ENCODE peak calls at places on chromosome 17, in six cellular contexts. One of them, this sample, is unnamed.

GRCh38 chr17:31313982-31314787 is at the start of gene EVI2B:
- DNase-seq in psoas muscle: no peak
- DNase-seq in BJ: peak
- DNase-seq in ascending aorta: no peak
- DNase-seq in fibroblast of the aortic adventitia: peak
- DNase-seq in dorsolateral prefrontal cortex: no peak
- DNase-seq in this sample: no peak

GRCh38 chr17:17817552-17817947 is 19.2 kb downstream of the SREBF1 start:
- DNase-seq in fibroblast of the aortic adventitia: no peak
- DNase-seq in dorsolateral prefrontal cortex: no peak
- DNase-seq in psoas muscle: no peak
- DNase-seq in BJ: no peak
- DNase-seq in ascending aorta: no peak
- DNase-seq in this sample: no peak

GRCh38 chr17:5585814-5586558 is 1.7 kb upstream of the NLRP1 start:
- DNase-seq in ascending aorta: no peak
- DNase-seq in fibroblast of the aortic adventitia: peak
- DNase-seq in psoas muscle: no peak
- DNase-seq in dorsolateral prefrontal cortex: no peak
- DNase-seq in BJ: no peak
- DNase-seq in this sample: no peak

GRCh38 chr17:28327031-28327607 is 8.1 kb downstream of the TMEM97 start:
- DNase-seq in BJ: no peak
- DNase-seq in psoas muscle: no peak
- DNase-seq in dorsolateral prefrontal cortex: no peak
- DNase-seq in fibroblast of the aortic adventitia: no peak
- DNase-seq in ascending aorta: no peak
- DNase-seq in this sample: peak

GRCh38 chr17:17682293-17682736 is 1.1 kb downstream of the RAI1 start:
- DNase-seq in BJ: no peak
- DNase-seq in dorsolateral prefrontal cortex: no peak
- DNase-seq in psoas muscle: no peak
- DNase-seq in fibroblast of the aortic adventitia: peak
- DNase-seq in ascending aorta: no peak
- DNase-seq in this sample: peak

GRCh38 chr17:17151055-17151454 is 55.1 kb downstream of the PLD6 start:
- DNase-seq in fibroblast of the aortic adventitia: peak
- DNase-seq in ascending aorta: no peak
- DNase-seq in psoas muscle: no peak
- DNase-seq in dorsolateral prefrontal cortex: no peak
- DNase-seq in BJ: peak
- DNase-seq in this sample: no peak

GRCh38 chr17:12619444-12620199 is 46.1 kb upstream of the MYOCD start:
- DNase-seq in psoas muscle: no peak
- DNase-seq in ascending aorta: no peak
- DNase-seq in fibroblast of the aortic adventitia: peak
- DNase-seq in dorsolateral prefrontal cortex: no peak
- DNase-seq in BJ: no peak
- DNase-seq in this sample: no peak

GRCh38 chr17:10033982-10034381 is 128.9 kb upstream of the RCVRN start:
- DNase-seq in ascending aorta: no peak
- DNase-seq in psoas muscle: no peak
- DNase-seq in fibroblast of the aortic adventitia: no peak
- DNase-seq in dorsolateral prefrontal cortex: no peak
- DNase-seq in BJ: no peak
- DNase-seq in this sample: no peak

GRCh38 chr17:61209099-61209439 is 190.6 kb upstream of the TBX2 start:
- DNase-seq in fibroblast of the aortic adventitia: no peak
- DNase-seq in ascending aorta: no peak
- DNase-seq in BJ: no peak
- DNase-seq in psoas muscle: no peak
- DNase-seq in dorsolateral prefrontal cortex: no peak
- DNase-seq in this sample: no peak

GRCh38 chr17:55144518-55144917 is 120.2 kb upstream of the HLF start:
- DNase-seq in psoas muscle: no peak
- DNase-seq in BJ: no peak
- DNase-seq in dorsolateral prefrontal cortex: no peak
- DNase-seq in ascending aorta: no peak
- DNase-seq in fibroblast of the aortic adventitia: no peak
- DNase-seq in this sample: no peak

GRCh38 chr17:42187833-42188232 is 2.6 kb upstream of the HCRT start:
- DNase-seq in ascending aorta: no peak
- DNase-seq in BJ: no peak
- DNase-seq in psoas muscle: no peak
- DNase-seq in fibroblast of the aortic adventitia: no peak
- DNase-seq in dorsolateral prefrontal cortex: no peak
- DNase-seq in this sample: no peak

GRCh38 chr17:44149750-44150329 is 8.1 kb downstream of the HROB start:
- DNase-seq in fibroblast of the aortic adventitia: no peak
- DNase-seq in BJ: no peak
- DNase-seq in ascending aorta: no peak
- DNase-seq in dorsolateral prefrontal cortex: no peak
- DNase-seq in psoas muscle: no peak
- DNase-seq in this sample: no peak

GRCh38 chr17:28756025-28756804 is 12.4 kb downstream of the TRAF4 start:
- DNase-seq in dorsolateral prefrontal cortex: no peak
- DNase-seq in ascending aorta: no peak
- DNase-seq in psoas muscle: no peak
- DNase-seq in fibroblast of the aortic adventitia: no peak
- DNase-seq in BJ: no peak
- DNase-seq in this sample: no peak

GRCh38 chr17:42609182-42609813 is at the start of the genes RETREG3 and TUBG1:
- DNase-seq in fibroblast of the aortic adventitia: peak
- DNase-seq in ascending aorta: peak
- DNase-seq in dorsolateral prefrontal cortex: peak
- DNase-seq in psoas muscle: peak
- DNase-seq in BJ: peak
- DNase-seq in this sample: peak

GRCh38 chr17:32283745-32284207 is 18.1 kb downstream of the RHBDL3 start:
- DNase-seq in dorsolateral prefrontal cortex: peak
- DNase-seq in ascending aorta: no peak
- DNase-seq in BJ: no peak
- DNase-seq in fibroblast of the aortic adventitia: peak
- DNase-seq in psoas muscle: no peak
- DNase-seq in this sample: no peak

GRCh38 chr17:37405955-37406634 is 541 bp downstream of the ACACA start:
- DNase-seq in psoas muscle: no peak
- DNase-seq in dorsolateral prefrontal cortex: no peak
- DNase-seq in ascending aorta: no peak
- DNase-seq in fibroblast of the aortic adventitia: peak
- DNase-seq in BJ: no peak
- DNase-seq in this sample: no peak

GRCh38 chr17:63041251-63041650 is 75.2 kb downstream of the TANC2 start:
- DNase-seq in psoas muscle: no peak
- DNase-seq in ascending aorta: no peak
- DNase-seq in BJ: no peak
- DNase-seq in dorsolateral prefrontal cortex: no peak
- DNase-seq in fibroblast of the aortic adventitia: peak
- DNase-seq in this sample: no peak

GRCh38 chr17:82300707-82301270 is 16.6 kb downstream of the CD7 start:
- DNase-seq in dorsolateral prefrontal cortex: peak
- DNase-seq in fibroblast of the aortic adventitia: peak
- DNase-seq in ascending aorta: no peak
- DNase-seq in BJ: no peak
- DNase-seq in psoas muscle: peak
- DNase-seq in this sample: peak

GRCh38 chr17:72358465-72358864 is 237.6 kb downstream of the SOX9 start:
- DNase-seq in dorsolateral prefrontal cortex: no peak
- DNase-seq in fibroblast of the aortic adventitia: peak
- DNase-seq in psoas muscle: no peak
- DNase-seq in BJ: no peak
- DNase-seq in ascending aorta: no peak
- DNase-seq in this sample: no peak

GRCh38 chr17:27824745-27825144 is 24.4 kb upstream of the NOS2 start:
- DNase-seq in BJ: no peak
- DNase-seq in fibroblast of the aortic adventitia: no peak
- DNase-seq in ascending aorta: no peak
- DNase-seq in psoas muscle: no peak
- DNase-seq in dorsolateral prefrontal cortex: no peak
- DNase-seq in this sample: no peak

GRCh38 chr17:49779730-49780220 is 8.7 kb upstream of the KAT7 start:
- DNase-seq in dorsolateral prefrontal cortex: peak
- DNase-seq in fibroblast of the aortic adventitia: peak
- DNase-seq in ascending aorta: no peak
- DNase-seq in psoas muscle: no peak
- DNase-seq in BJ: peak
- DNase-seq in this sample: no peak

GRCh38 chr17:13977837-13978236 is 91.5 kb upstream of the COX10 start:
- DNase-seq in ascending aorta: no peak
- DNase-seq in BJ: no peak
- DNase-seq in psoas muscle: no peak
- DNase-seq in fibroblast of the aortic adventitia: no peak
- DNase-seq in dorsolateral prefrontal cortex: no peak
- DNase-seq in this sample: no peak

GRCh38 chr17:5282639-5283217 is 644 bp downstream of the RABEP1 start:
- DNase-seq in BJ: no peak
- DNase-seq in ascending aorta: no peak
- DNase-seq in fibroblast of the aortic adventitia: peak
- DNase-seq in psoas muscle: no peak
- DNase-seq in dorsolateral prefrontal cortex: no peak
- DNase-seq in this sample: peak

GRCh38 chr17:22102177-22102576 is 409.9 kb downstream of the KCNJ18 start:
- DNase-seq in ascending aorta: no peak
- DNase-seq in BJ: no peak
- DNase-seq in dorsolateral prefrontal cortex: no peak
- DNase-seq in psoas muscle: no peak
- DNase-seq in fibroblast of the aortic adventitia: no peak
- DNase-seq in this sample: no peak

GRCh38 chr17:72974605-72975232 is 117.8 kb downstream of the SLC39A11 start:
- DNase-seq in fibroblast of the aortic adventitia: no peak
- DNase-seq in ascending aorta: no peak
- DNase-seq in dorsolateral prefrontal cortex: no peak
- DNase-seq in BJ: no peak
- DNase-seq in psoas muscle: no peak
- DNase-seq in this sample: no peak

GRCh38 chr17:59387351-59388069 is 56.1 kb downstream of the YPEL2 start:
- DNase-seq in ascending aorta: no peak
- DNase-seq in dorsolateral prefrontal cortex: no peak
- DNase-seq in BJ: no peak
- DNase-seq in fibroblast of the aortic adventitia: peak
- DNase-seq in psoas muscle: peak
- DNase-seq in this sample: no peak

GRCh38 chr17:82315703-82316358 is 1.6 kb downstream of the CD7 start:
- DNase-seq in fibroblast of the aortic adventitia: no peak
- DNase-seq in BJ: no peak
- DNase-seq in ascending aorta: no peak
- DNase-seq in dorsolateral prefrontal cortex: no peak
- DNase-seq in psoas muscle: no peak
- DNase-seq in this sample: no peak

GRCh38 chr17:57714660-57715059 is 30.4 kb downstream of the CCDC182 start:
- DNase-seq in ascending aorta: no peak
- DNase-seq in dorsolateral prefrontal cortex: no peak
- DNase-seq in psoas muscle: no peak
- DNase-seq in fibroblast of the aortic adventitia: no peak
- DNase-seq in BJ: no peak
- DNase-seq in this sample: no peak

GRCh38 chr17:69103557-69104233 is 38.0 kb downstream of the ABCA6 start:
- DNase-seq in psoas muscle: no peak
- DNase-seq in ascending aorta: no peak
- DNase-seq in BJ: no peak
- DNase-seq in fibroblast of the aortic adventitia: no peak
- DNase-seq in dorsolateral prefrontal cortex: no peak
- DNase-seq in this sample: no peak

GRCh38 chr17:55069983-55070529 is 101.5 kb downstream of the STXBP4 start:
- DNase-seq in BJ: no peak
- DNase-seq in ascending aorta: no peak
- DNase-seq in fibroblast of the aortic adventitia: no peak
- DNase-seq in dorsolateral prefrontal cortex: no peak
- DNase-seq in psoas muscle: no peak
- DNase-seq in this sample: no peak

GRCh38 chr17:17859909-17860760 is 23.3 kb upstream of the SREBF1 start:
- DNase-seq in ascending aorta: no peak
- DNase-seq in BJ: no peak
- DNase-seq in fibroblast of the aortic adventitia: peak
- DNase-seq in psoas muscle: peak
- DNase-seq in dorsolateral prefrontal cortex: peak
- DNase-seq in this sample: peak

GRCh38 chr17:81076097-81076754 is 41.3 kb downstream of the BAIAP2 start:
- DNase-seq in fibroblast of the aortic adventitia: no peak
- DNase-seq in ascending aorta: no peak
- DNase-seq in BJ: no peak
- DNase-seq in psoas muscle: no peak
- DNase-seq in dorsolateral prefrontal cortex: peak
- DNase-seq in this sample: no peak
- H3K4me3 ChIP-seq in fibroblast of the aortic adventitia: no peak
- H3K4me3 ChIP-seq in ascending aorta: no peak
- H3K4me3 ChIP-seq in BJ: no peak
- H3K4me3 ChIP-seq in psoas muscle: no peak
- H3K4me3 ChIP-seq in dorsolateral prefrontal cortex: no peak
- H3K4me3 ChIP-seq in this sample: no peak

GRCh38 chr17:19948100-19948943 is 29.3 kb downstream of the AKAP10 start:
- DNase-seq in BJ: no peak
- DNase-seq in ascending aorta: no peak
- DNase-seq in psoas muscle: no peak
- DNase-seq in dorsolateral prefrontal cortex: no peak
- DNase-seq in fibroblast of the aortic adventitia: no peak
- DNase-seq in this sample: no peak
- TF ChIP-seq CTCF in BJ: no peak
- TF ChIP-seq CTCF in ascending aorta: no peak
- TF ChIP-seq CTCF in psoas muscle: no peak
- TF ChIP-seq CTCF in dorsolateral prefrontal cortex: no peak
- TF ChIP-seq CTCF in fibroblast of the aortic adventitia: no peak
- TF ChIP-seq CTCF in this sample: no peak

GRCh38 chr17:77465358-77466041 is 324.7 kb downstream of the SEC14L1 start:
- DNase-seq in psoas muscle: no peak
- DNase-seq in ascending aorta: peak
- DNase-seq in fibroblast of the aortic adventitia: peak
- DNase-seq in dorsolateral prefrontal cortex: no peak
- DNase-seq in BJ: no peak
- DNase-seq in this sample: peak
- H3K4me3 ChIP-seq in psoas muscle: no peak
- H3K4me3 ChIP-seq in ascending aorta: no peak
- H3K4me3 ChIP-seq in fibroblast of the aortic adventitia: no peak
- H3K4me3 ChIP-seq in dorsolateral prefrontal cortex: no peak
- H3K4me3 ChIP-seq in BJ: no peak
- H3K4me3 ChIP-seq in this sample: no peak

GRCh38 chr17:78838574-78839005 is 2.0 kb downstream of the USP36 start:
- DNase-seq in fibroblast of the aortic adventitia: no peak
- DNase-seq in ascending aorta: no peak
- DNase-seq in psoas muscle: peak
- DNase-seq in BJ: no peak
- DNase-seq in dorsolateral prefrontal cortex: no peak
- DNase-seq in this sample: peak

GRCh38 chr17:78839762-78840529 is 668 bp downstream of the USP36 start:
- DNase-seq in ascending aorta: no peak
- DNase-seq in psoas muscle: peak
- DNase-seq in BJ: no peak
- DNase-seq in fibroblast of the aortic adventitia: peak
- DNase-seq in dorsolateral prefrontal cortex: no peak
- DNase-seq in this sample: peak

GRCh38 chr17:78839173-78839761 is 1.3 kb downstream of the USP36 start:
- DNase-seq in psoas muscle: no peak
- DNase-seq in BJ: no peak
- DNase-seq in dorsolateral prefrontal cortex: no peak
- DNase-seq in ascending aorta: no peak
- DNase-seq in fibroblast of the aortic adventitia: no peak
- DNase-seq in this sample: no peak

GRCh38 chr17:78840530-78840779 is 159 bp downstream of the USP36 start:
- DNase-seq in ascending aorta: no peak
- DNase-seq in psoas muscle: no peak
- DNase-seq in dorsolateral prefrontal cortex: no peak
- DNase-seq in fibroblast of the aortic adventitia: no peak
- DNase-seq in BJ: no peak
- DNase-seq in this sample: no peak

GRCh38 chr17:78840780-78841611 is at the start of gene USP36:
- DNase-seq in dorsolateral prefrontal cortex: peak
- DNase-seq in psoas muscle: peak
- DNase-seq in ascending aorta: peak
- DNase-seq in BJ: peak
- DNase-seq in fibroblast of the aortic adventitia: peak
- DNase-seq in this sample: peak
- TF ChIP-seq CTCF in dorsolateral prefrontal cortex: no peak
- TF ChIP-seq CTCF in psoas muscle: peak
- TF ChIP-seq CTCF in ascending aorta: peak
- TF ChIP-seq CTCF in BJ: peak
- TF ChIP-seq CTCF in fibroblast of the aortic adventitia: no peak
- TF ChIP-seq CTCF in this sample: peak